ENCODE peak calls at places on chromosomes 2 and 18, in six cellular contexts. Z is GM12891, X is H1, O is HepG2, Q is K562, F is GM12878. S is an unnamed sample.

GRCh38 chr2:54063967-54064535 is 51.4 kb upstream of the ACYP2 start:
- DNase-seq in Z (no peak), X (no peak), O (no peak), Q (no peak), F (no peak), S (no peak)

GRCh38 chr18:50401888-50402287 is 27.0 kb downstream of the SKA1 start:
- DNase-seq in Z (no peak), X (no peak), O (peak), Q (peak), F (no peak), S (no peak)

GRCh38 chr2:100765481-100765880 is 54.5 kb upstream of the NPAS2 start:
- DNase-seq in Z (no peak), X (no peak), O (no peak), Q (no peak), F (no peak), S (no peak)

GRCh38 chr2:240184198-240184590 is 43.7 kb upstream of the OTOS start:
- DNase-seq in Z (no peak), X (no peak), O (no peak), Q (no peak), F (no peak), S (no peak)

GRCh38 chr2:60456115-60456770 is 97.2 kb downstream of the BCL11A start:
- DNase-seq in Z (no peak), X (no peak), O (peak), Q (no peak), F (no peak), S (no peak)

GRCh38 chr2:217610411-217610814 is 392.4 kb downstream of the TNS1 start:
- DNase-seq in Z (no peak), X (no peak), O (no peak), Q (no peak), F (peak), S (no peak)

GRCh38 chr18:23141022-23141999 is 6.0 kb downstream of the CABLES1 start:
- DNase-seq in Z (no peak), X (no peak), O (peak), Q (no peak), F (no peak), S (no peak)

GRCh38 chr2:65227035-65227470 is 578 bp upstream of the ACTR2 start:
- DNase-seq in Z (no peak), X (no peak), O (peak), Q (peak), F (no peak), S (no peak)

GRCh38 chr2:96404446-96405373 is 69.1 kb downstream of the NCAPH start:
- DNase-seq in Z (no peak), X (no peak), O (no peak), Q (no peak), F (no peak), S (no peak)

GRCh38 chr2:199916980-199917379 is 5.9 kb downstream of the C2orf69 start:
- DNase-seq in Z (no peak), X (no peak), O (no peak), Q (no peak), F (no peak), S (no peak)

GRCh38 chr2:192500550-192501200 is 305.9 kb upstream of the TMEFF2 start:
- DNase-seq in Z (no peak), X (no peak), O (no peak), Q (no peak), F (peak), S (no peak)

GRCh38 chr2:185208261-185208660 is 530.3 kb upstream of the FSIP2 start:
- DNase-seq in Z (no peak), X (peak), O (peak), Q (peak), F (no peak), S (no peak)

GRCh38 chr2:163878718-163879117 is 142.9 kb upstream of the FIGN start:
- DNase-seq in Z (peak), X (peak), O (peak), Q (peak), F (no peak), S (no peak)

GRCh38 chr2:48589170-48589767 is 28.4 kb upstream of the GTF2A1L start:
- DNase-seq in Z (no peak), X (no peak), O (peak), Q (peak), F (no peak), S (no peak)

GRCh38 chr18:79915161-79916127 is 36.0 kb downstream of the SLC66A2 start:
- DNase-seq in Z (no peak), X (no peak), O (no peak), Q (no peak), F (no peak), S (no peak)

GRCh38 chr2:96113367-96113677 is 3.0 kb downstream of the ADRA2B start:
- DNase-seq in Z (no peak), X (no peak), O (no peak), Q (no peak), F (no peak), S (no peak)

GRCh38 chr2:196988599-196988998 is 62.1 kb upstream of the PGAP1 start:
- DNase-seq in Z (no peak), X (no peak), O (no peak), Q (no peak), F (no peak), S (no peak)

GRCh38 chr2:39313575-39313974 is 69.8 kb upstream of the CDKL4 start:
- DNase-seq in Z (no peak), X (no peak), O (no peak), Q (no peak), F (no peak), S (no peak)

GRCh38 chr2:47150175-47150574 is 4.9 kb downstream of the STPG4 start:
- DNase-seq in Z (no peak), X (no peak), O (no peak), Q (no peak), F (no peak), S (no peak)

GRCh38 chr2:55511508-55512124 is 7.9 kb upstream of the CFAP36 start:
- DNase-seq in Z (no peak), X (no peak), O (peak), Q (peak), F (no peak), S (no peak)

GRCh38 chr2:171855401-171855800 is 38.6 kb downstream of the SLC25A12 start:
- DNase-seq in Z (no peak), X (no peak), O (no peak), Q (no peak), F (no peak), S (no peak)

GRCh38 chr2:171436307-171436706 is 2.3 kb downstream of the DCAF17 start:
- DNase-seq in Z (no peak), X (no peak), O (no peak), Q (no peak), F (no peak), S (no peak)

GRCh38 chr2:86020984-86021383 is 84.7 kb downstream of the POLR1A start:
- DNase-seq in Z (no peak), X (no peak), O (no peak), Q (no peak), F (no peak), S (no peak)

GRCh38 chr2:2826621-2827020 is 495.5 kb upstream of the MYT1L start:
- DNase-seq in Z (no peak), X (no peak), O (no peak), Q (no peak), F (no peak), S (no peak)

GRCh38 chr2:42917374-42918017 is 125.1 kb upstream of the HAAO start:
- DNase-seq in Z (no peak), X (no peak), O (no peak), Q (peak), F (no peak), S (no peak)

GRCh38 chr2:109435866-109436634 is 177.7 kb downstream of the SEPTIN10 start:
- DNase-seq in Z (no peak), X (no peak), O (no peak), Q (no peak), F (no peak), S (no peak)

GRCh38 chr2:111629983-111630382 is 254.0 kb downstream of the ANAPC1 start:
- DNase-seq in Z (no peak), X (no peak), O (no peak), Q (no peak), F (no peak), S (no peak)

GRCh38 chr2:139209586-139209985 is 429.4 kb upstream of the NXPH2 start:
- DNase-seq in Z (no peak), X (no peak), O (no peak), Q (no peak), F (no peak), S (no peak)

GRCh38 chr2:219624565-219624964 is 2.9 kb upstream of the SLC4A3 start:
- DNase-seq in Z (no peak), X (no peak), O (no peak), Q (no peak), F (no peak), S (no peak)

GRCh38 chr2:48600204-48600813 is 17.3 kb upstream of the GTF2A1L start:
- DNase-seq in Z (no peak), X (no peak), O (peak), Q (peak), F (no peak), S (no peak)

GRCh38 chr18:13216732-13217465 is 1.7 kb upstream of the LDLRAD4 start:
- DNase-seq in Z (peak), X (no peak), O (no peak), Q (no peak), F (no peak), S (no peak)

GRCh38 chr2:209556354-209556961 is 132.6 kb downstream of the MAP2 start:
- DNase-seq in Z (peak), X (no peak), O (peak), Q (no peak), F (no peak), S (no peak)

GRCh38 chr18:33583901-33584300 is 5.9 kb downstream of the ASXL3 start:
- DNase-seq in Z (no peak), X (no peak), O (no peak), Q (no peak), F (no peak), S (no peak)

GRCh38 chr2:70994055-70994444 is 623 bp downstream of the TEX261 start:
- DNase-seq in Z (no peak), X (no peak), O (no peak), Q (peak), F (no peak), S (no peak)

GRCh38 chr2:106104332-106105062 is 89.6 kb downstream of the UXS1 start:
- DNase-seq in Z (peak), X (peak), O (peak), Q (peak), F (no peak), S (peak)

GRCh38 chr2:30455339-30455738 is 8.3 kb downstream of the LCLAT1 start:
- DNase-seq in Z (no peak), X (no peak), O (no peak), Q (peak), F (no peak), S (no peak)

GRCh38 chr2:240066489-240066888 is 13.2 kb upstream of the OR6B3 start:
- DNase-seq in Z (no peak), X (no peak), O (no peak), Q (no peak), F (no peak), S (no peak)

GRCh38 chr2:16900405-16901025 is 234.9 kb upstream of the CYRIA start:
- DNase-seq in Z (no peak), X (peak), O (peak), Q (peak), F (no peak), S (no peak)

GRCh38 chr2:28360742-28361293 is 31.8 kb upstream of the FOSL2 start:
- DNase-seq in Z (no peak), X (no peak), O (no peak), Q (peak), F (no peak), S (no peak)

GRCh38 chr2:107534926-107535325 is 291.8 kb upstream of the RGPD4 start:
- DNase-seq in Z (no peak), X (no peak), O (no peak), Q (no peak), F (no peak), S (no peak)
- TF ChIP-seq TAF1 in Z (no peak), X (no peak), O (no peak), Q (no peak), F (no peak), S (no peak)

GRCh38 chr2:231613054-231613654 is 20.5 kb downstream of the TEX44 start:
- DNase-seq in Z (no peak), X (no peak), O (peak), Q (no peak), F (no peak), S (no peak)
- TF ChIP-seq POLR2AphosphoS5 in Z (no peak), X (no peak), O (no peak), Q (no peak), F (no peak), S (no peak)

GRCh38 chr18:65721634-65722033 is 29.2 kb upstream of the CDH7 start:
- DNase-seq in Z (no peak), X (no peak), O (no peak), Q (no peak), F (no peak), S (no peak)
- TF ChIP-seq POLR2A in Z (no peak), X (no peak), O (no peak), Q (no peak), F (no peak), S (no peak)

DNA sequence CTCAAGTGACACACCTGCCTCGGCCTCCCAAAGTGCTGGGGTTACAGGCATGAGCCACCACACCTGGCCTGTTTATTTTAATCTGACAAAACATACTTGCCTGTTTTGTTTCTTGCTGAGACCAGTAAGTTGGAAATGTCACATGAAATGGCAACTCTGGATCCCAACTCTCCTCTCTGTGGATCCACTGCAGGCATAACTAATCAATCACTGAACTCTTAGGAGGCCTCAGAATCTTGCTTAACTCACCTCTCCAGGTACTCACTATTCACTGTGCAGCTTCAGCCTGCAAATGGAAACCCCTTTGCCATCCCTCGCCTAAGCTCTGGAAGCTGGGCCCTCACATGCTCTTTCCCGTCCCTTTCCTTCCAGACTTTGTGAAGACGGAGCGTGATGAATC is 56.4 kb upstream of the ATG16L1 start:
- DNase-seq in Z (no peak), X (no peak), O (no peak), Q (no peak), F (no peak), S (no peak)
- TF ChIP-seq TAF1 in Z (no peak), X (no peak), O (no peak), Q (no peak), F (no peak), S (no peak)

DNA sequence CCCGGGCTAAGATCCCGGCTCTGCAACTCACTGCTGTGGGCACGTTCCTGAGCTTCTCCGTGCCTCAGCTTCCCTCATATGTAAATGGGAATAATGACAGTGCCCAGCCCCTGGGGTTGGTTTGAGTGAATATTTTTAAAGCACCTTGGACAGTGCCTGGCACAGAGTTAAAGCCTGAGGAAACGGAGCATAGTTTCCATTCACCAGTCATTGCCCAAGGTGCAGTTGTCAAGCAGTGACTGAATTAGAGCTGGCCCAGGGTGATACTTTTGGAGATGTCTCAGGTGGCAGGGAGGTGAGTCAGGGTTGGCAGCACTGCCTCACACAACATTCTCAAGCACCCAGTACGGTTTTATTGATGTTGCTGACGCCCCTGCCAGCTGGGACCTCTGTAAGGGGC is 12.2 kb downstream of the TMEM177 start:
- DNase-seq in Z (no peak), X (no peak), O (no peak), Q (no peak), F (no peak), S (no peak)
- TF ChIP-seq POLR2AphosphoS5 in Z (no peak), X (no peak), O (no peak), Q (no peak), F (no peak), S (no peak)

DNA sequence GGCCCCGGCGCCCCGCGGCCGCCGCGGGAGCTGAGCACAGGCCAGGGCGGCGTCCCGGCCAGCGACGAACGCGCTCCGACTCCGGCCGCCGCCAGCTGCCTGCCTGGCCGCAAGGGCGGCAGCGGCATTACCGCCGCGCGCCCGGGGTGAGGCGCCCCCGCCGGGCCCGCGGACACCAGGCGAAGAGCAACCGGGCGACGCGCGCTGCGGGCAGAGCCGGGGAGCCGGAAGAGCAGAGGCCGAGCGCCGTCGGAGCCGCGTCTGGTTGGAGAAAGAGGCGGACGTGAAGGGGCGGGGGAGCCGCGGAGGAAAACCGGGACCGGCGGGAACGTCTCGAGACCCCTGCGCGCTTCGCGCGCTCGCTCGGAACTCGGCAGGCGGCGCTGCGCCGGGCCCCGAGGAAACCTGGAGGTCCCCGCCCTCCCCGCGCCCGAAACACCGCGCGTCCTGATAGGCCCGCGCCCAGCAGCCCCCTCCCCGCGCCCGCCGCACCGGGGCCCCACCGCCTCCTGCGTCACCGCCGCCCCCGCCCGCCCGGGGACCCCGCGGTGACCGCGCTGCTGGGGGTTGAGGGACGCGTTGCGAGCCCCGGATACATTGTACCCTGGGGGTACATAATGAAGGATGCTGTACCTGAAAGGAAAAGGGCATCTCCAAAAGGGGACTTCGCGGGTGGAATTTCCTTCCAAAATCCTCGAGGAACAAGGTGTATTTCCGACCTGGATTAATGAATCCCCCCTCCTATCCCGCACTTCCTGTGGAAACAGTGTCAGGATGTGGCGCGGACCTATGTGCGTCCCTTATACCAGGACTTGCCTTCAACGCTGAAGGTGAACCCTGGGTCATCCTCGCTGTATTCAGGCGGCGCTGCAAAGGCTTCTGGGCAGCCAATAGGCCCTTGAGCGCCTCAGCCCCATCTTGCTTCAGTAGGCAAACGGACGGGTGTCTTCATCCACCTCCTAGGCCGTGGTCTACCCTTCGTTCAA is 1.0 kb upstream of the B4GALT6 start:
- DNase-seq in Z (peak), X (peak), O (peak), Q (peak), F (peak), S (peak)
- TF ChIP-seq POLR2A in Z (peak), X (peak), O (peak), Q (no peak), F (peak), S (peak)

GRCh38 chr2:208254118-208254870 is 577 bp downstream of the IDH1 start:
- DNase-seq in Z (peak), X (peak), O (peak), Q (peak), F (peak), S (peak)
- TF ChIP-seq TAF1 in Z (no peak), X (peak), O (peak), Q (peak), F (no peak), S (no peak)

GRCh38 chr18:74225193-74225840 is 66.4 kb downstream of the CYB5A start:
- DNase-seq in Z (no peak), X (no peak), O (peak), Q (peak), F (no peak), S (no peak)
- TF ChIP-seq POLR2AphosphoS5 in Z (no peak), X (no peak), O (no peak), Q (no peak), F (no peak), S (no peak)

GRCh38 chr2:68774569-68775271 is 40.1 kb downstream of the ARHGAP25 start:
- DNase-seq in Z (peak), X (no peak), O (no peak), Q (peak), F (peak), S (peak)
- TF ChIP-seq POLR2A in Z (no peak), X (no peak), O (no peak), Q (peak), F (no peak), S (peak)